ENCODE peak calls at places on chromosomes 6 and 20, in five cellular contexts. One of them, this sample, is unnamed.

GRCh38 chr6:44253307-44254101 is 3.8 kb downstream of the SLC35B2 start:
- DNase-seq in HFFc6: peak
- DNase-seq in tibial artery: no peak
- DNase-seq in HL-60: peak
- DNase-seq in heart right ventricle: no peak
- DNase-seq in this sample: no peak

GRCh38 chr6:62119401-62119800 is 166.6 kb downstream of the KHDRBS2 start:
- DNase-seq in heart right ventricle: no peak
- DNase-seq in tibial artery: no peak
- DNase-seq in HL-60: no peak
- DNase-seq in HFFc6: no peak
- DNase-seq in this sample: no peak

GRCh38 chr6:30898750-30899360 is 9.2 kb upstream of the GTF2H4 start:
- DNase-seq in HFFc6: no peak
- DNase-seq in tibial artery: no peak
- DNase-seq in HL-60: no peak
- DNase-seq in heart right ventricle: no peak
- DNase-seq in this sample: no peak

GRCh38 chr6:28353356-28353755 is 3.6 kb downstream of the ZKSCAN3 start:
- DNase-seq in HFFc6: no peak
- DNase-seq in HL-60: no peak
- DNase-seq in tibial artery: no peak
- DNase-seq in heart right ventricle: no peak
- DNase-seq in this sample: no peak

GRCh38 chr6:111716325-111716724 is 110.6 kb upstream of the TRAF3IP2 start:
- DNase-seq in heart right ventricle: no peak
- DNase-seq in HL-60: no peak
- DNase-seq in HFFc6: no peak
- DNase-seq in tibial artery: no peak
- DNase-seq in this sample: no peak

GRCh38 chr20:3808141-3808479 is 12.0 kb downstream of the CDC25B start:
- DNase-seq in HFFc6: peak
- DNase-seq in tibial artery: peak
- DNase-seq in heart right ventricle: peak
- DNase-seq in HL-60: no peak
- DNase-seq in this sample: peak

GRCh38 chr6:36139991-36140710 is 9.8 kb downstream of the MAPK13 start:
- DNase-seq in HFFc6: no peak
- DNase-seq in HL-60: no peak
- DNase-seq in heart right ventricle: no peak
- DNase-seq in tibial artery: no peak
- DNase-seq in this sample: no peak

GRCh38 chr6:43263314-43264178 is 20.3 kb downstream of the TTBK1 start:
- DNase-seq in HL-60: peak
- DNase-seq in tibial artery: no peak
- DNase-seq in heart right ventricle: peak
- DNase-seq in HFFc6: peak
- DNase-seq in this sample: peak

GRCh38 chr6:157376706-157377230 is 4.2 kb upstream of the ZDHHC14 start:
- DNase-seq in tibial artery: no peak
- DNase-seq in heart right ventricle: no peak
- DNase-seq in HL-60: no peak
- DNase-seq in HFFc6: peak
- DNase-seq in this sample: peak

GRCh38 chr6:13355969-13356368 is 27.6 kb upstream of the TBC1D7 start:
- DNase-seq in HL-60: no peak
- DNase-seq in HFFc6: no peak
- DNase-seq in tibial artery: no peak
- DNase-seq in heart right ventricle: no peak
- DNase-seq in this sample: no peak

GRCh38 chr6:106315765-106316375 is 9.7 kb downstream of the ATG5 start:
- DNase-seq in HFFc6: no peak
- DNase-seq in tibial artery: no peak
- DNase-seq in heart right ventricle: no peak
- DNase-seq in HL-60: peak
- DNase-seq in this sample: no peak

GRCh38 chr6:32192608-32193039 is at the start of gene GPSM3:
- DNase-seq in HFFc6: no peak
- DNase-seq in HL-60: peak
- DNase-seq in heart right ventricle: peak
- DNase-seq in tibial artery: peak
- DNase-seq in this sample: no peak

GRCh38 chr20:46631212-46631869 is 19.9 kb downstream of the SLC13A3 start:
- DNase-seq in HFFc6: no peak
- DNase-seq in heart right ventricle: no peak
- DNase-seq in HL-60: peak
- DNase-seq in tibial artery: no peak
- DNase-seq in this sample: no peak

GRCh38 chr6:117272886-117273285 is 7.5 kb downstream of the VGLL2 start:
- DNase-seq in heart right ventricle: no peak
- DNase-seq in tibial artery: no peak
- DNase-seq in HL-60: no peak
- DNase-seq in HFFc6: no peak
- DNase-seq in this sample: no peak

GRCh38 chr6:137846772-137847313 is 20.2 kb upstream of the TNFAIP3 start:
- DNase-seq in heart right ventricle: peak
- DNase-seq in tibial artery: peak
- DNase-seq in HL-60: peak
- DNase-seq in HFFc6: no peak
- DNase-seq in this sample: no peak

GRCh38 chr6:4345543-4345942 is 210.2 kb upstream of the ECI2 start:
- DNase-seq in heart right ventricle: peak
- DNase-seq in HFFc6: no peak
- DNase-seq in tibial artery: no peak
- DNase-seq in HL-60: no peak
- DNase-seq in this sample: no peak

GRCh38 chr20:33386673-33387072 is 14.6 kb downstream of the CDK5RAP1 start:
- DNase-seq in HL-60: no peak
- DNase-seq in tibial artery: no peak
- DNase-seq in heart right ventricle: no peak
- DNase-seq in HFFc6: no peak
- DNase-seq in this sample: no peak

GRCh38 chr6:156912431-156912830 is 135.3 kb downstream of the ARID1B start:
- DNase-seq in heart right ventricle: no peak
- DNase-seq in HFFc6: no peak
- DNase-seq in HL-60: no peak
- DNase-seq in tibial artery: no peak
- DNase-seq in this sample: no peak

GRCh38 chr20:48763183-48764030 is 64.4 kb downstream of the PREX1 start:
- DNase-seq in HL-60: no peak
- DNase-seq in heart right ventricle: peak
- DNase-seq in tibial artery: no peak
- DNase-seq in HFFc6: no peak
- DNase-seq in this sample: no peak

GRCh38 chr6:41332241-41332640 is 3.2 kb upstream of the NCR2 start:
- DNase-seq in HL-60: no peak
- DNase-seq in tibial artery: no peak
- DNase-seq in HFFc6: no peak
- DNase-seq in heart right ventricle: no peak
- DNase-seq in this sample: no peak

GRCh38 chr6:46035242-46035641 is 19.6 kb upstream of the CLIC5 start:
- DNase-seq in tibial artery: no peak
- DNase-seq in HL-60: no peak
- DNase-seq in heart right ventricle: no peak
- DNase-seq in HFFc6: no peak
- DNase-seq in this sample: no peak

GRCh38 chr6:24504274-24504641 is 9.5 kb downstream of the ALDH5A1 start:
- DNase-seq in heart right ventricle: no peak
- DNase-seq in tibial artery: no peak
- DNase-seq in HFFc6: no peak
- DNase-seq in HL-60: no peak
- DNase-seq in this sample: no peak

GRCh38 chr6:14120556-14120955 is 3.0 kb downstream of the CD83 start:
- DNase-seq in HFFc6: no peak
- DNase-seq in heart right ventricle: no peak
- DNase-seq in tibial artery: no peak
- DNase-seq in HL-60: no peak
- DNase-seq in this sample: no peak

GRCh38 chr6:112232845-112233256 is 21.5 kb downstream of the LAMA4 start:
- DNase-seq in tibial artery: no peak
- DNase-seq in heart right ventricle: no peak
- DNase-seq in HFFc6: peak
- DNase-seq in HL-60: no peak
- DNase-seq in this sample: no peak

GRCh38 chr6:35360349-35361138 is 18.2 kb downstream of the PPARD start:
- DNase-seq in HL-60: peak
- DNase-seq in HFFc6: no peak
- DNase-seq in heart right ventricle: peak
- DNase-seq in tibial artery: peak
- DNase-seq in this sample: no peak

GRCh38 chr6:6176829-6177228 is 143.6 kb downstream of the F13A1 start:
- DNase-seq in HL-60: no peak
- DNase-seq in HFFc6: no peak
- DNase-seq in tibial artery: no peak
- DNase-seq in heart right ventricle: no peak
- DNase-seq in this sample: no peak

GRCh38 chr20:59428441-59429205 is 128.2 kb downstream of the EDN3 start:
- DNase-seq in HFFc6: no peak
- DNase-seq in HL-60: no peak
- DNase-seq in heart right ventricle: no peak
- DNase-seq in tibial artery: no peak
- DNase-seq in this sample: no peak
- TF ChIP-seq CTCF in HFFc6: no peak
- TF ChIP-seq CTCF in HL-60: no peak
- TF ChIP-seq CTCF in heart right ventricle: no peak
- TF ChIP-seq CTCF in tibial artery: no peak
- TF ChIP-seq CTCF in this sample: peak

GRCh38 chr20:43991264-43991663 is 76.6 kb downstream of the TOX2 start:
- DNase-seq in HL-60: no peak
- DNase-seq in tibial artery: no peak
- DNase-seq in heart right ventricle: no peak
- DNase-seq in HFFc6: no peak
- DNase-seq in this sample: no peak

GRCh38 chr20:43988451-43988850 is 73.8 kb downstream of the TOX2 start:
- DNase-seq in heart right ventricle: no peak
- DNase-seq in tibial artery: no peak
- DNase-seq in HL-60: no peak
- DNase-seq in HFFc6: no peak
- DNase-seq in this sample: no peak

GRCh38 chr20:43987531-43987930 is 72.9 kb downstream of the TOX2 start:
- DNase-seq in tibial artery: no peak
- DNase-seq in HFFc6: no peak
- DNase-seq in heart right ventricle: no peak
- DNase-seq in HL-60: no peak
- DNase-seq in this sample: no peak

GRCh38 chr20:43987018-43987417 is 72.4 kb downstream of the TOX2 start:
- DNase-seq in HL-60: no peak
- DNase-seq in HFFc6: no peak
- DNase-seq in heart right ventricle: no peak
- DNase-seq in tibial artery: no peak
- DNase-seq in this sample: no peak

GRCh38 chr20:43988867-43989266 is 74.2 kb downstream of the TOX2 start:
- DNase-seq in HFFc6: peak
- DNase-seq in heart right ventricle: no peak
- DNase-seq in tibial artery: no peak
- DNase-seq in HL-60: no peak
- DNase-seq in this sample: peak
- TF ChIP-seq CTCF in HFFc6: peak
- TF ChIP-seq CTCF in heart right ventricle: no peak
- TF ChIP-seq CTCF in tibial artery: no peak
- TF ChIP-seq CTCF in HL-60: no peak
- TF ChIP-seq CTCF in this sample: peak

DNA sequence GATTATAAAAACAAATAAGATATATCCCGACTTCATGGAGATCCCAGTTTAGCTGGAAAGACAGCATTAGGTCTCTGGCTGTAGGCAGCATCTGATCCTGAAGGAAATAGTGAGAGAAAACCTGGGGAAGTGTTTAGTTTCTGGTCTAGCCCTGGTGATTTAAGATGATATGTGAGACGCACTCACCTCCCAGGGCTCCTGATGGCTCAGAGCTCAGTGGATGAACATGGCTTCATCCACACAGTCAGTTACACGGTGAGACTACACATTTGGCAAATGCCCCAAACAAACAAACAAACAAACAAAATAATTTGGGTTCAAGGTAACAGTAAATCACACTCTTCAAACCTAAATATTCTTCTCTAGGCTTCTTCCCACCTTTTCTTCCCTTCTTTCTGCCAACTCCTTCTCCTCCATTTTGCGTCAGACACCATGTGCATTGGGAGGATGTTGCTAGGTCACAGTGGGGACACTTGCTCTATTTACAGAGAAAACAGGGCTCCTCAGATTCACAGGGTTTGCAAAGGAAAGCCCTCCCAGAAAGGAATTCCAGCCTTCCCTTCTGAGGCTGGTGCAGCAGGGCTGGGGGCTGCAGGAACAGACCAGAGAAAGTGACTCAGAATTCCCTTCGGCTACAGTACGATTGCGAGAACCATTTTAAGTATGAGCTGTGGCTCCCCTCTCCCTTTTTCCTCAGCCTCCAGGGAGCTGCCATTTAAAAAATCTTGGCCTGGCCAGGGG is 59.6 kb upstream of the SALL4 start:
- DNase-seq in HL-60: no peak
- DNase-seq in tibial artery: no peak
- DNase-seq in HFFc6: no peak
- DNase-seq in heart right ventricle: no peak
- DNase-seq in this sample: no peak
- TF ChIP-seq CTCF in HL-60: no peak
- TF ChIP-seq CTCF in tibial artery: no peak
- TF ChIP-seq CTCF in HFFc6: no peak
- TF ChIP-seq CTCF in heart right ventricle: no peak
- TF ChIP-seq CTCF in this sample: no peak

GRCh38 chr6:125792680-125793079 is 1.9 kb downstream of the NCOA7 start:
- DNase-seq in heart right ventricle: no peak
- DNase-seq in tibial artery: no peak
- DNase-seq in HFFc6: no peak
- DNase-seq in HL-60: no peak
- DNase-seq in this sample: no peak

GRCh38 chr6:125791151-125791819 is 525 bp downstream of the NCOA7 start:
- DNase-seq in tibial artery: peak
- DNase-seq in heart right ventricle: no peak
- DNase-seq in HL-60: peak
- DNase-seq in HFFc6: peak
- DNase-seq in this sample: no peak

GRCh38 chr6:125790403-125791150 is at the start of gene NCOA7:
- DNase-seq in tibial artery: peak
- DNase-seq in heart right ventricle: peak
- DNase-seq in HFFc6: peak
- DNase-seq in HL-60: peak
- DNase-seq in this sample: no peak

GRCh38 chr6:125792172-125792571 is 1.4 kb downstream of the NCOA7 start:
- DNase-seq in HL-60: no peak
- DNase-seq in heart right ventricle: no peak
- DNase-seq in HFFc6: no peak
- DNase-seq in tibial artery: no peak
- DNase-seq in this sample: no peak

DNA sequence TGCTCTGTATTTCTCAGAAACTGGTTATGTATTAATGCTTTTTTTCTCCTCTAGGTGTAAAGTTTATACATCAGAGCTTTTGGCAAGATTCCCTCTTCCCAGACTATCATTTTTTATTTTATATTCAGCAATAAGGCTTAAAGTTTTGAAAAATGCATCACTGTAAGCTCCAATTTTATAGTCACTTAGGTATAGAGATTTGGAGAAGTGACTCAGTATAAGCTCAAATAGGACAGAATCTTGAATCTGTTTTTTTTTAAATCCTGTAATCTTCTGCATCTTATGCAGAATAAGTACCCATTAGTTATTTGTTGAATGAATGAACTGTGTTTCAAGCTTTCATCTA is 1.0 kb downstream of the NCOA7 start:
- DNase-seq in heart right ventricle: no peak
- DNase-seq in HL-60: no peak
- DNase-seq in tibial artery: no peak
- DNase-seq in HFFc6: no peak
- DNase-seq in this sample: no peak
- TF ChIP-seq CTCF in heart right ventricle: no peak
- TF ChIP-seq CTCF in HL-60: no peak
- TF ChIP-seq CTCF in tibial artery: no peak
- TF ChIP-seq CTCF in HFFc6: peak
- TF ChIP-seq CTCF in this sample: no peak